ENCODE peak calls at places on chromosome 17, in seven cellular contexts. One of them, this sample, is unnamed.

GRCh38 chr17:46984892-46985291 is 5.8 kb upstream of the RPRML start:
- DNase-seq in GM13977: no peak
- DNase-seq in mucosa of descending colon: peak
- DNase-seq in glutamatergic neuron: no peak
- DNase-seq in GM12865: no peak
- DNase-seq in adrenal gland: no peak
- DNase-seq in RWPE2: no peak
- DNase-seq in this sample: no peak

GRCh38 chr17:6523330-6523729 is 33.0 kb downstream of the PITPNM3 start:
- DNase-seq in GM13977: no peak
- DNase-seq in mucosa of descending colon: no peak
- DNase-seq in glutamatergic neuron: no peak
- DNase-seq in GM12865: no peak
- DNase-seq in adrenal gland: no peak
- DNase-seq in RWPE2: no peak
- DNase-seq in this sample: no peak

GRCh38 chr17:57372156-57372555 is 115.8 kb downstream of the MSI2 start:
- DNase-seq in GM13977: no peak
- DNase-seq in mucosa of descending colon: no peak
- DNase-seq in glutamatergic neuron: no peak
- DNase-seq in GM12865: no peak
- DNase-seq in adrenal gland: no peak
- DNase-seq in RWPE2: no peak
- DNase-seq in this sample: no peak

GRCh38 chr17:67520916-67521772 is 144.1 kb downstream of the PITPNC1 start:
- DNase-seq in GM13977: no peak
- DNase-seq in mucosa of descending colon: no peak
- DNase-seq in glutamatergic neuron: no peak
- DNase-seq in GM12865: no peak
- DNase-seq in adrenal gland: no peak
- DNase-seq in RWPE2: no peak
- DNase-seq in this sample: no peak

GRCh38 chr17:37180371-37180770 is 195.4 kb upstream of the C17orf78 start:
- DNase-seq in GM13977: no peak
- DNase-seq in mucosa of descending colon: no peak
- DNase-seq in glutamatergic neuron: no peak
- DNase-seq in GM12865: no peak
- DNase-seq in adrenal gland: no peak
- DNase-seq in RWPE2: no peak
- DNase-seq in this sample: no peak

GRCh38 chr17:12545877-12546513 is 119.7 kb upstream of the MYOCD start:
- DNase-seq in GM13977: peak
- DNase-seq in mucosa of descending colon: no peak
- DNase-seq in glutamatergic neuron: no peak
- DNase-seq in GM12865: peak
- DNase-seq in adrenal gland: peak
- DNase-seq in RWPE2: no peak
- DNase-seq in this sample: peak

GRCh38 chr17:742147-742793 is 9.8 kb downstream of the GEMIN4 start:
- DNase-seq in GM13977: no peak
- DNase-seq in mucosa of descending colon: no peak
- DNase-seq in glutamatergic neuron: no peak
- DNase-seq in GM12865: no peak
- DNase-seq in adrenal gland: no peak
- DNase-seq in RWPE2: no peak
- DNase-seq in this sample: no peak

GRCh38 chr17:72656114-72656763 is 436.2 kb downstream of the SLC39A11 start:
- DNase-seq in GM13977: no peak
- DNase-seq in mucosa of descending colon: no peak
- DNase-seq in glutamatergic neuron: no peak
- DNase-seq in GM12865: no peak
- DNase-seq in adrenal gland: no peak
- DNase-seq in RWPE2: no peak
- DNase-seq in this sample: peak

GRCh38 chr17:2484876-2485275 is 26.8 kb downstream of the METTL16 start:
- DNase-seq in GM13977: no peak
- DNase-seq in mucosa of descending colon: no peak
- DNase-seq in glutamatergic neuron: peak
- DNase-seq in GM12865: no peak
- DNase-seq in adrenal gland: no peak
- DNase-seq in RWPE2: no peak
- DNase-seq in this sample: no peak

GRCh38 chr17:71412803-71413202 is 708.0 kb upstream of the SOX9 start:
- DNase-seq in GM13977: no peak
- DNase-seq in mucosa of descending colon: no peak
- DNase-seq in glutamatergic neuron: no peak
- DNase-seq in GM12865: peak
- DNase-seq in adrenal gland: no peak
- DNase-seq in RWPE2: no peak
- DNase-seq in this sample: no peak

GRCh38 chr17:969767-970387 is 9.7 kb downstream of the NXN start:
- DNase-seq in GM13977: no peak
- DNase-seq in mucosa of descending colon: peak
- DNase-seq in glutamatergic neuron: no peak
- DNase-seq in GM12865: no peak
- DNase-seq in adrenal gland: no peak
- DNase-seq in RWPE2: no peak
- DNase-seq in this sample: no peak

GRCh38 chr17:68600881-68601564 is at the start of gene FAM20A:
- DNase-seq in GM13977: peak
- DNase-seq in mucosa of descending colon: peak
- DNase-seq in glutamatergic neuron: peak
- DNase-seq in GM12865: no peak
- DNase-seq in adrenal gland: peak
- DNase-seq in RWPE2: no peak
- DNase-seq in this sample: peak

GRCh38 chr17:45092932-45093430 is 31.9 kb downstream of the NMT1 start:
- DNase-seq in GM13977: no peak
- DNase-seq in mucosa of descending colon: peak
- DNase-seq in glutamatergic neuron: no peak
- DNase-seq in GM12865: no peak
- DNase-seq in adrenal gland: peak
- DNase-seq in RWPE2: peak
- DNase-seq in this sample: no peak

GRCh38 chr17:38654411-38655398 is 20.1 kb downstream of the EPOP start:
- DNase-seq in GM13977: peak
- DNase-seq in mucosa of descending colon: no peak
- DNase-seq in glutamatergic neuron: peak
- DNase-seq in GM12865: peak
- DNase-seq in adrenal gland: no peak
- DNase-seq in RWPE2: no peak
- DNase-seq in this sample: no peak

GRCh38 chr17:72386619-72387237 is 265.9 kb downstream of the SOX9 start:
- DNase-seq in GM13977: no peak
- DNase-seq in mucosa of descending colon: no peak
- DNase-seq in glutamatergic neuron: no peak
- DNase-seq in GM12865: no peak
- DNase-seq in adrenal gland: no peak
- DNase-seq in RWPE2: no peak
- DNase-seq in this sample: no peak

GRCh38 chr17:57454729-57455062 is 198.4 kb downstream of the MSI2 start:
- DNase-seq in GM13977: no peak
- DNase-seq in mucosa of descending colon: no peak
- DNase-seq in glutamatergic neuron: no peak
- DNase-seq in GM12865: no peak
- DNase-seq in adrenal gland: no peak
- DNase-seq in RWPE2: no peak
- DNase-seq in this sample: no peak

GRCh38 chr17:66673668-66674276 is 161.1 kb upstream of the CACNG5 start:
- DNase-seq in GM13977: no peak
- DNase-seq in mucosa of descending colon: peak
- DNase-seq in glutamatergic neuron: peak
- DNase-seq in GM12865: peak
- DNase-seq in adrenal gland: peak
- DNase-seq in RWPE2: peak
- DNase-seq in this sample: peak

GRCh38 chr17:79451167-79451566 is 159.7 kb downstream of the RBFOX3 start:
- DNase-seq in GM13977: no peak
- DNase-seq in mucosa of descending colon: no peak
- DNase-seq in glutamatergic neuron: no peak
- DNase-seq in GM12865: no peak
- DNase-seq in adrenal gland: no peak
- DNase-seq in RWPE2: no peak
- DNase-seq in this sample: no peak

DNA sequence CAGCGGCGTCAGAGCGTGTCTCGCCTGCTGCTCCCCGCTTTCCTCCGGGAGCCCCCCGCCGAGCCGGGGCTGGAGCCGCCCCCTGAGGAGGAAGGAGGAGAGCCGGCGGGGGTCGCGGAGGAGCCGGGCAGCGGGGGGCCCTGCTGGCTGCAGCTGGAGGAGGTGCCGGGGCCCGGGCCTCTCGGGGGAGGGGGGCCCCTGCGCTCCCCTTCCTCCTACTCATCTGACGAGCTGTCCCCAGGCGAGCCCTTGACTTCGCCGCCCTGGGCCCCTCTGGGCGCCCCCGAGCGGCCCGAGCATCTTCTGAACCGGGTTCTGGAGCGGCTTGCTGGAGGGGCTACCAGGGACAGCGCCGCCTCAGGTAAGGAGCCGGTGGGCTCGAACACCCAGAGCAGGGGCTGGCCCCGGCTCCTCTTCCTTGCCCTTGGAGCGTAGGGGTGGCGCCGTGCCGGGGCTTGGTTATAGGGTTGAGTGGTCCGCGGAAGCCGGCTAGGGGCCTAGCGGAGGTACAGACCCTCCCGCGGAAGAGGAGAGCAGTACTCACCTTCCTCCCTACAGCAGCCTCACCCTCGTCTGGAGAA is 841 bp downstream of the RAPGEFL1 start:
- DNase-seq in GM13977: peak
- DNase-seq in mucosa of descending colon: peak
- DNase-seq in glutamatergic neuron: peak
- DNase-seq in GM12865: no peak
- DNase-seq in adrenal gland: no peak
- DNase-seq in RWPE2: no peak
- DNase-seq in this sample: no peak
- TF ChIP-seq CTCF in GM13977: peak
- TF ChIP-seq CTCF in mucosa of descending colon: no peak
- TF ChIP-seq CTCF in glutamatergic neuron: no peak
- TF ChIP-seq CTCF in GM12865: no peak
- TF ChIP-seq CTCF in adrenal gland: no peak
- TF ChIP-seq CTCF in RWPE2: no peak
- TF ChIP-seq CTCF in this sample: no peak

GRCh38 chr17:42562845-42563509 is 1.0 kb downstream of the COASY start:
- DNase-seq in GM13977: no peak
- DNase-seq in mucosa of descending colon: peak
- DNase-seq in glutamatergic neuron: no peak
- DNase-seq in GM12865: peak
- DNase-seq in adrenal gland: no peak
- DNase-seq in RWPE2: no peak
- DNase-seq in this sample: no peak
- TF ChIP-seq CTCF in GM13977: no peak
- TF ChIP-seq CTCF in mucosa of descending colon: no peak
- TF ChIP-seq CTCF in glutamatergic neuron: no peak
- TF ChIP-seq CTCF in GM12865: no peak
- TF ChIP-seq CTCF in adrenal gland: no peak
- TF ChIP-seq CTCF in RWPE2: no peak
- TF ChIP-seq CTCF in this sample: no peak

GRCh38 chr17:76886395-76886794 is 18.2 kb downstream of the MGAT5B start:
- DNase-seq in GM13977: no peak
- DNase-seq in mucosa of descending colon: no peak
- DNase-seq in glutamatergic neuron: no peak
- DNase-seq in GM12865: no peak
- DNase-seq in adrenal gland: no peak
- DNase-seq in RWPE2: no peak
- DNase-seq in this sample: no peak

GRCh38 chr17:76888661-76889060 is 20.5 kb downstream of the MGAT5B start:
- DNase-seq in GM13977: no peak
- DNase-seq in mucosa of descending colon: no peak
- DNase-seq in glutamatergic neuron: peak
- DNase-seq in GM12865: no peak
- DNase-seq in adrenal gland: no peak
- DNase-seq in RWPE2: no peak
- DNase-seq in this sample: no peak

GRCh38 chr17:76884995-76885896 is 17.0 kb downstream of the MGAT5B start:
- DNase-seq in GM13977: no peak
- DNase-seq in mucosa of descending colon: no peak
- DNase-seq in glutamatergic neuron: peak
- DNase-seq in GM12865: no peak
- DNase-seq in adrenal gland: no peak
- DNase-seq in RWPE2: no peak
- DNase-seq in this sample: no peak

GRCh38 chr17:76889323-76889722 is 21.1 kb downstream of the MGAT5B start:
- DNase-seq in GM13977: no peak
- DNase-seq in mucosa of descending colon: no peak
- DNase-seq in glutamatergic neuron: no peak
- DNase-seq in GM12865: no peak
- DNase-seq in adrenal gland: no peak
- DNase-seq in RWPE2: no peak
- DNase-seq in this sample: no peak

DNA sequence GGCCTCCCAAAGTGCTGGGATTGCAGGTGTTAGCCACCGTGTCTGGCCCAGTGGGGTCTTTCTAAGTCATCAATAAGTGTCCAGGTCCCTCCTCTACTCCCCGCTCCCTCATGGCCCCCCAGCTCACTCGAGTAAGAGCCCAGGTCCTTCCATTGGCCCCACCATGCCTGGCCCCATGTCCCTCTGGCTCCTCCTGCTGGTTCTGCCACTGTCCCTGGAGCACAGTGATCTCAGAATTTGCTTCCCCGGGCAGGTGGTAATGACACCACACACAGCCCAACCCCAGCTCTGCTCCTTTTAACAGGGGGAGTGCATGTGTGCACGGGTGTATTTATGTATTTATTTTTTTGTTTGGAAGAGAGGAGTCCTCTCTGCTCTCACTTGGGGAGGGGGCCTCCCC is 19.6 kb downstream of the MGAT5B start:
- DNase-seq in GM13977: no peak
- DNase-seq in mucosa of descending colon: no peak
- DNase-seq in glutamatergic neuron: no peak
- DNase-seq in GM12865: no peak
- DNase-seq in adrenal gland: no peak
- DNase-seq in RWPE2: no peak
- DNase-seq in this sample: no peak
- TF ChIP-seq CTCF in GM13977: no peak
- TF ChIP-seq CTCF in mucosa of descending colon: no peak
- TF ChIP-seq CTCF in glutamatergic neuron: no peak
- TF ChIP-seq CTCF in GM12865: no peak
- TF ChIP-seq CTCF in adrenal gland: no peak
- TF ChIP-seq CTCF in RWPE2: no peak
- TF ChIP-seq CTCF in this sample: no peak

DNA sequence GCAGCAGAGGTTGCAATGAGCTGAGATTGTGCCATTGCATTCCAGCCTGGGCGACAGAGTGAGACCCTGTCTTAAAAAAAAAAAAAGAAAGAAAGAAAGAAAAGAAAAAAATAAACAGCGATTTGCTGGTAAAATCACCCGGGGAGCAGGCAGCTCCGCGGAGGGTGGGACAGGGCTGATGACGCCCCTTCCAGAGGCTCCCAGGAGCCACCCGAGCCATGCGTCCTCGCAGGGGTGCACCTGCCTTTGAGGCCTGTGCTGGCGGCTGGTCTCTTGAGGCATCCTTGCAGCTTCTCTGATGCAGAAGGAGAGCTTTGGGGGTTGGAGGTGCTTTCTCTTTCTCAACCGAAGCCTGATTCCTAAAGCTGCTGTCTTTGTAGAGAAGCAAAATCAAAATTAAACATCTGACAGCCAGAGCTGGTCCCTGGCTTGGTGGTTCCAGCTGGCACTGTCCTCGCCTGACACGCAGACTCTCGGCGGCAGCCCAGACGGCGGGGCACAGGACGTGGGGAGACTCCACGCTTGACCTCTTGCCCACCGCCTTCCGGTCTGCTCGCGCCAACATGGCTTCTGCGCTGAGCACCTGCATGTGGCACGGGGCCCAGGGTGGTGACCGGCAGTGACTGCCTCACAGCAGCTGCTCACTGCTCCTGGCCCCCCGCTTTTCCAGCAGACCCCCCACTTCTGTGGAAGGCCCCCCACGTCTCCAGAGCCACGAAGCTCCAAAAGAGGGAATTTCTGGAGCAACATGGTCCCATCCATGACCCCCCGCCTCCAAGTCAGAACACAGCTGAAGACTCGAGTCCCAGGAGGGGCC is 6.6 kb downstream of the UTS2R start:
- DNase-seq in GM13977: no peak
- DNase-seq in mucosa of descending colon: no peak
- DNase-seq in glutamatergic neuron: no peak
- DNase-seq in GM12865: no peak
- DNase-seq in adrenal gland: no peak
- DNase-seq in RWPE2: peak
- DNase-seq in this sample: no peak
- TF ChIP-seq CTCF in GM13977: no peak
- TF ChIP-seq CTCF in mucosa of descending colon: no peak
- TF ChIP-seq CTCF in glutamatergic neuron: no peak
- TF ChIP-seq CTCF in GM12865: no peak
- TF ChIP-seq CTCF in adrenal gland: no peak
- TF ChIP-seq CTCF in RWPE2: no peak
- TF ChIP-seq CTCF in this sample: no peak

This sample was measured in neural crest cell.